ENCODE peak calls at places on chromosomes 12 and 14, in seven cellular contexts. I is ACHN, P is neural crest cell, G is sciatic nerve, U is GM20000, S is ascending aorta, W is breast epithelium. N is an unnamed sample.

GRCh38 chr14:50669441-50669986 is 1.4 kb upstream of the SAV1 start:
- DNase-seq in I (no peak), P (no peak), G (no peak), U (no peak), S (no peak), W (no peak), N (no peak)

GRCh38 chr12:123273166-123273565 is 1.5 kb upstream of the CDK2AP1 start:
- DNase-seq in I (no peak), P (no peak), G (no peak), U (no peak), S (no peak), W (no peak), N (no peak)

GRCh38 chr14:71803539-71804260 is 128.5 kb upstream of the RGS6 start:
- DNase-seq in I (no peak), P (no peak), G (no peak), U (no peak), S (no peak), W (no peak), N (no peak)

GRCh38 chr14:79417961-79418360 is 793.3 kb downstream of the DIO2 start:
- DNase-seq in I (no peak), P (no peak), G (no peak), U (no peak), S (no peak), W (no peak), N (no peak)

GRCh38 chr12:1819050-1819449 is 1.3 kb upstream of the LRTM2 start:
- DNase-seq in I (no peak), P (no peak), G (no peak), U (no peak), S (no peak), W (no peak), N (no peak)

GRCh38 chr12:25054076-25054782 is 105.3 kb upstream of the BCAT1 start:
- DNase-seq in I (no peak), P (no peak), G (no peak), U (no peak), S (no peak), W (no peak), N (no peak)

GRCh38 chr12:113625499-113625898 is 153.8 kb upstream of the LHX5 start:
- DNase-seq in I (no peak), P (no peak), G (no peak), U (no peak), S (no peak), W (no peak), N (no peak)

GRCh38 chr14:73491256-73491976 is 683 bp downstream of the RIOX1 start:
- DNase-seq in I (peak; percentile 66), P (no peak), G (peak; percentile 75), U (peak; percentile 86), S (no peak), W (peak; percentile 35), N (no peak)

GRCh38 chr14:103091041-103091882 is 3.3 kb upstream of the EXOC3L4 start:
- DNase-seq in I (peak; percentile 63), P (peak; percentile 38), G (no peak), U (peak; percentile 96), S (no peak), W (no peak), N (no peak)

GRCh38 chr12:106239951-106240335 is 7.9 kb downstream of the CKAP4 start:
- DNase-seq in I (no peak), P (no peak), G (no peak), U (no peak), S (no peak), W (no peak), N (no peak)

N was measured in cardiac septum.